ENCODE peak calls at places on chromosomes 7 and 10, in seven cellular contexts. P is skeletal muscle cell, A is AG04450, T is dorsolateral prefrontal cortex, O is psoas muscle, Y is A549, H is astrocyte. S is an unnamed sample.

GRCh38 chr7:140778568-140778967 is 82.1 kb downstream of the NDUFB2 start:
- DNase-seq in A (no peak), H (no peak), T (no peak), O (no peak), Y (no peak), P (no peak), S (no peak)

GRCh38 chr7:6164010-6164409 is 108.4 kb downstream of the CYTH3 start:
- DNase-seq in T (no peak), Y (no peak), H (no peak), P (no peak), O (no peak), A (no peak), S (no peak)

GRCh38 chr7:138951953-138952352 is 29.2 kb downstream of the KIAA1549 start:
- DNase-seq in Y (no peak), T (no peak), A (no peak), H (no peak), P (no peak), O (no peak), S (no peak)

GRCh38 chr7:125876436-125876835 is 946.8 kb upstream of the POT1 start:
- DNase-seq in T (no peak), H (no peak), P (no peak), A (no peak), O (no peak), Y (no peak), S (no peak)

GRCh38 chr7:50264908-50265307 is 39.6 kb upstream of the IKZF1 start:
- DNase-seq in T (no peak), P (no peak), A (no peak), Y (no peak), H (no peak), O (no peak), S (no peak)

GRCh38 chr10:69403519-69403918 is 13.2 kb downstream of the TACR2 start:
- DNase-seq in H (peak), Y (no peak), P (peak), O (no peak), T (no peak), A (peak), S (no peak)

GRCh38 chr7:70406419-70407189 is 725.3 kb upstream of the GALNT17 start:
- DNase-seq in H (no peak), Y (no peak), A (no peak), P (peak), O (no peak), T (no peak), S (no peak)

GRCh38 chr10:6267941-6268340 is 65.2 kb downstream of the PFKFB3 start:
- DNase-seq in A (no peak), O (no peak), H (peak), P (no peak), Y (no peak), T (no peak), S (no peak)

GRCh38 chr7:29479606-29480200 is 83.9 kb upstream of the PRR15 start:
- DNase-seq in H (no peak), O (no peak), Y (no peak), A (no peak), T (peak), P (no peak), S (no peak)

GRCh38 chr7:1663243-1663642 is 6.8 kb upstream of the ELFN1 start:
- DNase-seq in P (no peak), Y (no peak), T (no peak), H (no peak), A (no peak), O (no peak), S (no peak)

GRCh38 chr7:131244259-131244852 is 83.3 kb upstream of the MKLN1 start:
- DNase-seq in T (no peak), H (peak), Y (peak), P (peak), O (peak), A (peak), S (no peak)

GRCh38 chr7:139471740-139472353 is 11.6 kb downstream of the KLRG2 start:
- DNase-seq in Y (peak), H (peak), T (no peak), A (no peak), O (no peak), P (no peak), S (no peak)

GRCh38 chr7:2956526-2957368 is 86.9 kb downstream of the CARD11 start:
- DNase-seq in Y (peak), T (no peak), P (peak), A (peak), H (peak), O (no peak), S (no peak)

GRCh38 chr7:87094322-87094721 is 34.9 kb upstream of the ELAPOR2 start:
- DNase-seq in P (no peak), T (no peak), O (no peak), Y (no peak), H (no peak), A (no peak), S (no peak)

GRCh38 chr7:155685070-155685790 is 40.8 kb downstream of the RBM33 start:
- DNase-seq in T (no peak), Y (no peak), O (no peak), H (peak), A (no peak), P (no peak), S (peak)

GRCh38 chr10:102175415-102175814 is 23.2 kb downstream of the NOLC1 start:
- DNase-seq in P (peak), H (peak), Y (no peak), A (peak), T (no peak), O (no peak), S (no peak)

GRCh38 chr10:59895629-59896116 is 10.7 kb downstream of the CCDC6 start:
- DNase-seq in P (no peak), T (no peak), A (no peak), H (peak), O (no peak), Y (no peak), S (no peak)

GRCh38 chr10:101297901-101298451 is 56.0 kb upstream of the BTRC start:
- DNase-seq in A (no peak), Y (peak), T (peak), P (no peak), H (peak), O (peak), S (peak)

GRCh38 chr7:137130751-137131158 is 212.8 kb downstream of the PTN start:
- DNase-seq in H (peak), A (peak), P (no peak), Y (no peak), T (no peak), O (no peak), S (no peak)

GRCh38 chr10:84895541-84895940 is 567.2 kb downstream of the CCSER2 start:
- DNase-seq in Y (no peak), H (no peak), O (no peak), T (no peak), A (no peak), P (no peak), S (no peak)

GRCh38 chr10:72792288-72792687 is 100.3 kb downstream of the MCU start:
- DNase-seq in P (no peak), T (no peak), Y (no peak), H (no peak), O (no peak), A (no peak), S (no peak)

GRCh38 chr10:11525503-11525902 is 85.9 kb downstream of the USP6NL start:
- DNase-seq in H (no peak), Y (no peak), T (no peak), P (no peak), O (peak), A (no peak), S (no peak)

GRCh38 chr10:88032566-88032965 is 169.1 kb downstream of the PTEN start:
- DNase-seq in H (peak), P (peak), A (no peak), T (no peak), Y (no peak), O (no peak), S (no peak)

GRCh38 chr10:125778556-125778955 is 2.9 kb upstream of the MMP21 start:
- DNase-seq in O (no peak), P (no peak), T (no peak), H (no peak), A (no peak), Y (no peak), S (no peak)

GRCh38 chr10:26372513-26373354 is 65.4 kb upstream of the APBB1IP start:
- DNase-seq in H (no peak), T (no peak), P (no peak), A (no peak), Y (no peak), O (no peak), S (no peak)

GRCh38 chr7:107327986-107328569 is 141.8 kb upstream of the GPR22 start:
- DNase-seq in P (no peak), T (no peak), Y (no peak), A (no peak), H (peak), O (no peak), S (no peak)

GRCh38 chr7:475951-476441 is 43.6 kb downstream of the PDGFA start:
- DNase-seq in P (no peak), O (no peak), A (no peak), T (no peak), Y (no peak), H (no peak), S (no peak)

GRCh38 chr10:95601116-95601719 is 40.0 kb upstream of the SORBS1 start:
- DNase-seq in O (peak), T (peak), A (peak), Y (peak), H (peak), P (peak), S (peak)

GRCh38 chr7:99270702-99271101 is 1.9 kb upstream of the MYH16 start:
- DNase-seq in P (no peak), H (no peak), O (no peak), Y (no peak), T (no peak), A (no peak), S (no peak)
- H3K4me3 ChIP-seq in P (no peak), H (no peak), O (no peak), Y (no peak), T (no peak), A (no peak), S (no peak)

DNA sequence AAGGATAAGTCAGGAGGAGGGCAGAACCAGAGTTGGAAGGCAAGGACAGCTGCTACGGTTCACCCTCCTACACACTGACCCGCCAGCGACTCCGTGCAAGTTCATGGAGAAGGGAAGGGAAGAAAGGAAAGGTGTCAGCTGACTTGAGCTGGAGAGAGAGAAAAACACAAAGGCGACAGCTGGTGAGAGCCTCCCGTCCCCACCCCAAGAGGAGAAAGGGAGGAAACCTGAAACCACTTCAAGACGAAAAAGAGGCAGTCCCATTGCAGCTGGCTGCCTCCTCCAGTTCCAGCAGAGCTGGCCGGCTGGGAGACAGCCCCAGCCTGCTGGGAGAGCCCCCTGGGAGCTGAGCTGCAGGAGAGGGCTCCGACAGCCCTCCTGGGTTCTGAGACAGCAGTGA is 75.2 kb downstream of the PARD3 start:
- DNase-seq in P (peak), H (peak), O (peak), A (peak), T (no peak), Y (no peak), S (peak)
- H3K4me3 ChIP-seq in P (peak), H (peak), O (peak), A (peak), T (no peak), Y (no peak), S (peak)

GRCh38 chr7:31882187-31882586 is 188.0 kb downstream of the PDE1C start:
- DNase-seq in P (no peak), Y (no peak), H (no peak), T (peak), O (no peak), A (no peak), S (no peak)
- H3K4me3 ChIP-seq in P (no peak), Y (no peak), H (no peak), T (no peak), O (no peak), A (no peak), S (no peak)

GRCh38 chr10:83427101-83427500 is 712.2 kb upstream of the GHITM start:
- DNase-seq in O (no peak), A (no peak), T (no peak), P (no peak), H (no peak), Y (no peak), S (no peak)

GRCh38 chr10:83433705-83434104 is 705.6 kb upstream of the GHITM start:
- DNase-seq in H (no peak), T (no peak), O (no peak), P (no peak), Y (no peak), A (no peak), S (no peak)

DNA sequence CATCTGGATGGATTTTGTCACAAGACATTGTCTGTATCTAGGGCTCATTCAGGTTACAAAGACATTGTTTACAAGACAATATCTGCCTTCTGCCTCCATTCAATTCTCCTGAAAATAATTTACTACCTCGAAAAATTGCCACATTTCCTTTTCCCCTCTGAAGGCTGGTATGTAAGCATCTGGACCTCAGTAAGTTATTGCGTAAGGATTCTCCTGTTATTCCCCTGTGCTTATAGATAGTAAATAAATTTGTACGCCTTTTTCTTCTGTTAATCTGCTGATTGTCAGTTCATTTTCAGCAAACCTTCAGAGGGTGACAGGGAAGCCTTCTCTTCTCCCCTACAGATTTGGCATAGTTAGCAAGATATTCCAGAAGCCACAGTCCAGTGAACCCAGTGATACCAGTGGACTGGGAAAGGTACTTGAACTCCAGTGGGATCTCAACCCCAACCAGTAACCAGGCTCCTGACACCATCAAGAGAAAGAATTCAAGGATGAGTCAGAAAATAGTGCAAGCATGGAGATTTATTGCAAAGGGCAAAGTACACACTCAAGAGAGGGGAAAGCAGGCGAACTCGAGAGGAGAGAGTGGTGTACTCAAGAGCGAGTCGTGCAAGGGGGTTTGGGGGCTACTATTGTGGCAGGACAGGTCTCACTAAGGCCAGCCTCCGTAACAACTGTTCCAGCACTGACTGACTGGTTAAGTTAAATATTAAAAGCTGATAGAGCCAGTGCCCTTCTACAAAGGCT is 706.8 kb upstream of the GHITM start:
- DNase-seq in T (no peak), H (no peak), P (no peak), O (no peak), A (no peak), Y (no peak), S (no peak)
- H3K4me3 ChIP-seq in T (no peak), H (no peak), P (no peak), O (no peak), A (no peak), Y (no peak), S (no peak)

DNA sequence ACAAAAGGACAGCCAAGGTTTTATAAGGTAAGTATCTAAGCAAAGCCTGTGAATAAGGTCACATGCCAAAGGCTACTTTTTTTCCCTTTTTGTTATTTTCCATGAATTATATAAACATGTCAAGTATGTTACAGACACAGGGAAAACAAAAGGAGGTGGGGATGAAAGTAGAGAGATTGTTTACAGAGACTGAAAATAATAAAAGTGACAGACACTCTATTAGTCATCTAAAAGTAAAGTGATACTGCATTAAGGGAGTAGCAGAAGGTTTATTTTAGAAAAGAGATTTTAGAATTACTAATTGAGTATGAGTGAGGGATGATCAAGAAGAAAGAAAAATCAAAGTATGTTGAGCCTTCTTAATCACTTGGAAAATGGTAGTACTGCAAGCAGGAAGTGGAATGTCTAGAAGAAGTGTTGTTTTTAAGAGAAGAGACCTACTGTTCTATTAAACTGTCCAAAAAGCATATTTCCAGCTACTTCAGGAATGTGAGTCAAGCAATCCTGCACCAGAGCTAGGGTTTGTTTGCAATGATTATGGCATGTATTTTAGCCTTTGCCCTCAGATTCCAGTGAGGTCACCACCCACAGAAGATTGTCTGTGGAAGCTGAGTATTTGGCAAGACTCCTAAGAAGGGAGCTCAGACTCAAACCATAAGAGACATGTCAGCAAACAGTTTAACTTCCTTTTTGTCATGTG is 177.9 kb upstream of the PLXDC2 start:
- DNase-seq in T (no peak), Y (peak), P (peak), O (no peak), A (peak), H (peak), S (no peak)
- H3K4me3 ChIP-seq in T (no peak), Y (peak), P (no peak), O (peak), A (peak), H (peak), S (no peak)

DNA sequence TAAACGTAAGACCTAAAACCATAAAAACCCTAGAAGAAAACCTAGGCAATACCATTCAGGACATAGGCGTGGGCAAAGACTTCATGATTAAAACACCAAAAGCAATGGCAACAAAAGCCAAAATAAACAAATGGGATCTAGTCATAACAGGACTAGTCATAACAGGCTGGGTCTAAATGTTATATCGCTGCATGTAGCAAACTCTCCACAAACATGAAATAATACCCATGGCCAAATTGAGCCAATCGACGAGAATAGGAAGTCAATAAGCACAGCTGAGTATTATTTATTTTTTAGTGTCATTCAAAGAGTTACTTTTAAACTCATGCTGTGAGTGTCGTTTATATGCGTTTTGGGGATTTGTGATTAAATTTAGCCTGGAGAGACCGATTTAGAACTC is 225.1 kb downstream of the TFEC start:
- DNase-seq in P (no peak), A (no peak), T (no peak), O (no peak), H (peak), Y (no peak), S (no peak)
- H3K4me3 ChIP-seq in P (no peak), A (no peak), T (no peak), O (no peak), H (no peak), Y (no peak), S (no peak)

GRCh38 chr10:49110684-49111319 is 4.5 kb downstream of the VSTM4 start:
- DNase-seq in P (no peak), T (no peak), Y (no peak), H (no peak), A (no peak), O (no peak), S (no peak)
- H3K4me3 ChIP-seq in P (no peak), T (no peak), Y (no peak), H (no peak), A (no peak), O (no peak), S (no peak)

DNA sequence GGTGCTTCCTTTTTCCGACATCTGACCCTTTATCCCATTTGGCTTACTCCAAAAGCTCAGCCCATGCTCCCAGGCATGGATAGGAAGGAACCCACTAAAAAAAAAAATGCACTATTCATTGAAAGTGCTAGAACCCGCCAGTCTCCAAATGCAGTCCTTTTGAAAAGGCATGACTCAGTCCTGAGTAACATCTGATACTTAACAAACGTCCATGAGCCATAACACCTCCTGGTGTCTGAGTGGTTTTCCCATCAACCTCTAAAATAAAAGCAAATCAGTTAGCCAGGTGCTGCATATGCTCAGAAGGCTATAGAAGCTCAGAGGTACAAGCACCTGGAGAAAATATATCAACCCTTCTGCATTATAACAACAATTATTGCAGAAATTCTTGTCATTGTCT is 45.0 kb upstream of the CACUL1 start:
- DNase-seq in T (no peak), Y (no peak), H (peak), O (no peak), A (no peak), P (peak), S (peak)
- H3K4me3 ChIP-seq in T (no peak), Y (no peak), H (no peak), O (no peak), A (no peak), P (no peak), S (no peak)

GRCh38 chr7:101612885-101613490 is 16.1 kb downstream of the MYL10 start:
- DNase-seq in Y (no peak), T (no peak), P (no peak), A (no peak), O (no peak), H (no peak), S (no peak)
- H3K4me3 ChIP-seq in Y (no peak), T (no peak), P (no peak), A (no peak), O (no peak), H (no peak), S (no peak)

S was measured in Jurkat, Clone E6-1.